ENCODE peak calls at places on chromosomes 16 and 17, in four cellular contexts. One of them, this sample, is unnamed.

GRCh38 chr17:1966274-1967086 is 58.7 kb downstream of the RTN4RL1 start:
- DNase-seq in SK-N-SH: no peak
- DNase-seq in endodermal cell: no peak
- DNase-seq in stomach: no peak
- DNase-seq in this sample: no peak

GRCh38 chr17:81520021-81520894 is 7.7 kb upstream of the ACTG1 start:
- DNase-seq in SK-N-SH: no peak
- DNase-seq in endodermal cell: no peak
- DNase-seq in stomach: no peak
- DNase-seq in this sample: no peak

GRCh38 chr17:66715745-66716156 is 119.2 kb upstream of the CACNG5 start:
- DNase-seq in SK-N-SH: peak; percentile 74
- DNase-seq in endodermal cell: peak; percentile 75
- DNase-seq in stomach: no peak
- DNase-seq in this sample: no peak

GRCh38 chr17:66580601-66581385 is 254.1 kb upstream of the CACNG5 start:
- DNase-seq in SK-N-SH: peak; percentile 58
- DNase-seq in endodermal cell: no peak
- DNase-seq in stomach: peak; percentile 34
- DNase-seq in this sample: no peak

GRCh38 chr17:47698749-47699535 is 5.0 kb downstream of the TBKBP1 start:
- DNase-seq in SK-N-SH: peak; percentile 98
- DNase-seq in endodermal cell: peak; percentile 97
- DNase-seq in stomach: peak; percentile 72
- DNase-seq in this sample: peak; percentile 58

GRCh38 chr16:21524068-21524751 is 75.2 kb upstream of the METTL9 start:
- DNase-seq in SK-N-SH: no peak
- DNase-seq in endodermal cell: peak; percentile 83
- DNase-seq in stomach: no peak
- DNase-seq in this sample: no peak

GRCh38 chr16:354971-355441 is 2.5 kb upstream of the AXIN1 start:
- DNase-seq in SK-N-SH: no peak
- DNase-seq in endodermal cell: no peak
- DNase-seq in stomach: no peak
- DNase-seq in this sample: no peak

GRCh38 chr17:76446449-76447231 is 6.3 kb downstream of the UBE2O start:
- DNase-seq in SK-N-SH: no peak
- DNase-seq in endodermal cell: peak; percentile 82
- DNase-seq in stomach: peak; percentile 42
- DNase-seq in this sample: peak; percentile 61

GRCh38 chr16:79484237-79484636 is 116.3 kb downstream of the MAF start:
- DNase-seq in SK-N-SH: no peak
- DNase-seq in endodermal cell: no peak
- DNase-seq in stomach: no peak
- DNase-seq in this sample: no peak

GRCh38 chr17:37410357-37410756 is 3.7 kb downstream of the TADA2A start:
- DNase-seq in SK-N-SH: no peak
- DNase-seq in endodermal cell: no peak
- DNase-seq in stomach: no peak
- DNase-seq in this sample: no peak

GRCh38 chr16:10362077-10362863 is 23.6 kb upstream of the ATF7IP2 start:
- DNase-seq in SK-N-SH: no peak
- DNase-seq in endodermal cell: no peak
- DNase-seq in stomach: no peak
- DNase-seq in this sample: no peak

GRCh38 chr17:21190078-21190477 is 23.9 kb downstream of the TMEM11 start:
- DNase-seq in SK-N-SH: no peak
- DNase-seq in endodermal cell: no peak
- DNase-seq in stomach: no peak
- DNase-seq in this sample: no peak

GRCh38 chr17:79633154-79633553 is 22.3 kb upstream of the RBFOX3 start:
- DNase-seq in SK-N-SH: peak; percentile 33
- DNase-seq in endodermal cell: peak; percentile 38
- DNase-seq in stomach: peak; percentile 13
- DNase-seq in this sample: no peak

GRCh38 chr16:89325861-89326471 is 108.5 kb downstream of the ZNF778 start:
- DNase-seq in SK-N-SH: no peak
- DNase-seq in endodermal cell: no peak
- DNase-seq in stomach: peak; percentile 72
- DNase-seq in this sample: peak; percentile 71

GRCh38 chr16:87789437-87790277 is 23.9 kb upstream of the KLHDC4 start:
- DNase-seq in SK-N-SH: no peak
- DNase-seq in endodermal cell: no peak
- DNase-seq in stomach: peak; percentile 60
- DNase-seq in this sample: peak; percentile 3

GRCh38 chr17:39210093-39210434 is 10.0 kb downstream of the RPL19 start:
- DNase-seq in SK-N-SH: no peak
- DNase-seq in endodermal cell: no peak
- DNase-seq in stomach: no peak
- DNase-seq in this sample: no peak
- H3K27me3 ChIP-seq in SK-N-SH: no peaks in the 10 kb centered on the region
- H3K27me3 ChIP-seq in endodermal cell: peaks cover 20% of the 10 kb centered on the region
- H3K27me3 ChIP-seq in stomach: peaks cover 31% of the 10 kb centered on the region
- H3K27me3 ChIP-seq in this sample: peaks cover 41% of the 10 kb centered on the region

DNA sequence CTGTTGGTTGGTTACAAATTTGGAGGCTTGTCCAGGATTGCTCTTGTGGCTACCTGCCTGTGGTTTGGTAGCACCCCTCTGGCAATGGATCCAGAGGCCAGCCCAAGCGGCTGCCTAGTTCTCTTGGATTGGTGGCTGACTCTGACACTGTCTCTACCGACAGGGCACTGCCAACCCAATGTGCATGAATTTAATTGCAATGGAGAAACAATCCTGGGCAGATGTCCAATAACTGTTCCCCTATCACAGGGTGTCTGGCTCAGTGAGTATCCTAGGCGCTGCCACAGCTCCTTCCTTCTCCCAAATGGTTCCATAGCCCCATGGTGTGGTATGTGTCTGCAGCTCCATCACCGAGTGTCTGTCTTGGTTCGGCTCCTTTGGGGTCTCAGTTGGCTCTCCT is 19.5 kb downstream of the N4BP1 start:
- DNase-seq in SK-N-SH: no peak
- DNase-seq in endodermal cell: no peak
- DNase-seq in stomach: no peak
- DNase-seq in this sample: no peak
- H3K9me3 ChIP-seq in SK-N-SH: peaks cover 17% of the 10 kb centered on the region
- H3K9me3 ChIP-seq in endodermal cell: peaks cover 86% of the 10 kb centered on the region
- H3K9me3 ChIP-seq in stomach: no peaks in the 10 kb centered on the region
- H3K9me3 ChIP-seq in this sample: peaks cover 4% of the 10 kb centered on the region

GRCh38 chr16:55647798-55648197 is 8.0 kb upstream of the SLC6A2 start:
- DNase-seq in SK-N-SH: no peak
- DNase-seq in endodermal cell: peak; percentile 5
- DNase-seq in stomach: no peak
- DNase-seq in this sample: no peak
- TF ChIP-seq CTCF in SK-N-SH: peak; percentile 10
- TF ChIP-seq CTCF in endodermal cell: peak; percentile 25
- TF ChIP-seq CTCF in stomach: no peak
- TF ChIP-seq CTCF in this sample: no peak

DNA sequence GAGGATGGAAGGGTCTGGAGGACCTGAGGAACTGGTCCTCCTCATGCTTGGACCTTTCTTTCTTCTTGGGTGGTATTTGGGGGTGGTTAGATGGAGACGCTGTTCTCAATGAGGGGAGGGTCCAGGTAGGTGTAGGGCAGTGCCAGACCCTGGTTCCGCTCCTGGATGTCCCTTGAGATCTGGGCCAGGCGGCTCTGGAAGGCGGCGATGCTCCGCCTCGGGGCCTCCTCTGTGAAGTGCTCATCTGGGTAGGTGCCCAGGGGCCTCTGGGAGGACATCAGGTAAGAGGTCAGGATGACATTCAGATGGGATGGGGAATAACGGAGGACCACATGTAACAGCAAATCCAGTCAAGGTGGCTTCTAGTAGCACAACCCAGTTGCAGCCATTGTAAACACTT is 9.0 kb upstream of the ALOX12B start:
- DNase-seq in SK-N-SH: no peak
- DNase-seq in endodermal cell: no peak
- DNase-seq in stomach: no peak
- DNase-seq in this sample: no peak
- H3K27me3 ChIP-seq in SK-N-SH: peaks cover 32% of the 10 kb centered on the region
- H3K27me3 ChIP-seq in endodermal cell: peaks cover 30% of the 10 kb centered on the region
- H3K27me3 ChIP-seq in stomach: peaks cover 53% of the 10 kb centered on the region
- H3K27me3 ChIP-seq in this sample: no peaks in the 10 kb centered on the region

GRCh38 chr16:35748621-35749252 is 2289.3 kb downstream of the TP53TG3F start:
- DNase-seq in SK-N-SH: peak; percentile 15
- DNase-seq in endodermal cell: no peak
- DNase-seq in stomach: no peak
- DNase-seq in this sample: no peak
- H3K9me3 ChIP-seq in SK-N-SH: no peaks in the 10 kb centered on the region
- H3K9me3 ChIP-seq in endodermal cell: peaks cover 11% of the 10 kb centered on the region
- H3K9me3 ChIP-seq in stomach: peaks cover 64% of the 10 kb centered on the region
- H3K9me3 ChIP-seq in this sample: peaks cover 90% of the 10 kb centered on the region

GRCh38 chr16:82824408-82824807 is 197.6 kb downstream of the CDH13 start:
- DNase-seq in SK-N-SH: no peak
- DNase-seq in endodermal cell: no peak
- DNase-seq in stomach: no peak
- DNase-seq in this sample: no peak
- TF ChIP-seq CTCF in SK-N-SH: no peak
- TF ChIP-seq CTCF in endodermal cell: no peak
- TF ChIP-seq CTCF in stomach: no peak
- TF ChIP-seq CTCF in this sample: no peak

DNA sequence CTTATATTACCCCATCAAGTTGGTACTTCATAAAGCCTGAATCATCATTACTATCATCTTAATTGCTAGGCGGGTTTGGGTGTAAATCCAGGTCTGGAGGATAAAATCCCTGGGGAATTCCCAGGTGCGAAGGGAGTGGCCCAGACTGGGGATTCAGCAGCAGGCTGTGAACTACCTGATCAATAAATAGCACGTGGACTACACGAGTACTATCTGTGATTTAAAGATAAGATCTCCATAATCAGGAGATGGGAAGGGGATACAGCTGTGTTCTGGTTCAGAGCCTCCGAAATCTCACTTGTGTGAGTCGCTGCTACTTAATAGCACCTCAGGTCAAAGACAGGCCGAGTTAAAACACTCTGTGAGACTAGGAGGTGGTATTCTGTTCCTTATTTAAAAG is 512.6 kb upstream of the ZFHX3 start:
- DNase-seq in SK-N-SH: no peak
- DNase-seq in endodermal cell: no peak
- DNase-seq in stomach: no peak
- DNase-seq in this sample: no peak
- H3K27me3 ChIP-seq in SK-N-SH: no peaks in the 10 kb centered on the region
- H3K27me3 ChIP-seq in endodermal cell: no peaks in the 10 kb centered on the region
- H3K27me3 ChIP-seq in stomach: no peaks in the 10 kb centered on the region
- H3K27me3 ChIP-seq in this sample: no peaks in the 10 kb centered on the region

GRCh38 chr17:22462461-22462860 is 770.1 kb downstream of the KCNJ18 start:
- DNase-seq in SK-N-SH: no peak
- DNase-seq in endodermal cell: no peak
- DNase-seq in stomach: no peak
- DNase-seq in this sample: no peak
- H3K9me3 ChIP-seq in SK-N-SH: no peaks in the 10 kb centered on the region
- H3K9me3 ChIP-seq in endodermal cell: peaks cover 81% of the 10 kb centered on the region
- H3K9me3 ChIP-seq in stomach: peaks cover 18% of the 10 kb centered on the region
- H3K9me3 ChIP-seq in this sample: no peaks in the 10 kb centered on the region

DNA sequence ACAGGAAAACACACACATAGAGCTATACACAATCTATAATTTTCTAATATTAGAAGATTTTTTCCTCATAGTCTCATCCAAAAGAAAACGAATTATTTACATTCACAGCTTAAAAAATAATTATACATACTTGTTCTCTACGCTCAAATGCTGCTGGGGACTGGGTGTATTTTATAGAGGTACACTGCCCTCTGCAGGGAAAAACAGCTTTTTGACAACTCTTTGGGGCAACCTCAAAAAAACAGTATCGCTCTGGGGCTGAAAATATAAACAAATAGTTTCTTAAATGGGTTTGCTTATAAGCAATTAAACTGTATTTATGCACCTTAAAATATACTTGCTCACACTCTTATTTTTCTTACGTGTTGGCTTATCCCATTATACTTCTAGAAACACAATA is 261.8 kb upstream of the PSMD7 start:
- DNase-seq in SK-N-SH: peak; percentile 57
- DNase-seq in endodermal cell: no peak
- DNase-seq in stomach: no peak
- DNase-seq in this sample: no peak
- TF ChIP-seq CTCF in SK-N-SH: peak; percentile 50
- TF ChIP-seq CTCF in endodermal cell: peak; percentile 83
- TF ChIP-seq CTCF in stomach: peak; percentile 27
- TF ChIP-seq CTCF in this sample: peak; percentile 19

GRCh38 chr16:52729731-52730130 is 182.8 kb upstream of the TOX3 start:
- DNase-seq in SK-N-SH: no peak
- DNase-seq in endodermal cell: no peak
- DNase-seq in stomach: no peak
- DNase-seq in this sample: no peak

GRCh38 chr16:52725043-52725442 is 178.1 kb upstream of the TOX3 start:
- DNase-seq in SK-N-SH: no peak
- DNase-seq in endodermal cell: no peak
- DNase-seq in stomach: no peak
- DNase-seq in this sample: no peak

GRCh38 chr16:52725461-52725860 is 178.5 kb upstream of the TOX3 start:
- DNase-seq in SK-N-SH: no peak
- DNase-seq in endodermal cell: no peak
- DNase-seq in stomach: no peak
- DNase-seq in this sample: no peak

GRCh38 chr16:52731219-52731875 is 184.4 kb upstream of the TOX3 start:
- DNase-seq in SK-N-SH: no peak
- DNase-seq in endodermal cell: no peak
- DNase-seq in stomach: no peak
- DNase-seq in this sample: peak; percentile 76

GRCh38 chr16:52727878-52728277 is 180.9 kb upstream of the TOX3 start:
- DNase-seq in SK-N-SH: no peak
- DNase-seq in endodermal cell: no peak
- DNase-seq in stomach: no peak
- DNase-seq in this sample: no peak
- H3K27me3 ChIP-seq in SK-N-SH: no peaks in the 10 kb centered on the region
- H3K27me3 ChIP-seq in endodermal cell: no peaks in the 10 kb centered on the region
- H3K27me3 ChIP-seq in stomach: no peaks in the 10 kb centered on the region
- H3K27me3 ChIP-seq in this sample: no peaks in the 10 kb centered on the region

This sample was measured in left lung.